ENCODE peak calls at places on chromosomes 6 and 20, in seven cellular contexts. M is GM23248, L is psoas muscle, P is kidney, G is fibroblast of lung, I is transverse colon, D is breast epithelium. H is an unnamed sample.

GRCh38 chr6:137363805-137364138 is 130.4 kb downstream of the OLIG3 start:
- DNase-seq in M (peak; percentile 28), L (no peak), P (no peak), G (no peak), I (no peak), D (no peak), H (peak; percentile 67)

GRCh38 chr6:141398954-141399353 is 733.8 kb upstream of the GJE1 start:
- DNase-seq in M (peak; percentile 26), L (no peak), P (no peak), G (no peak), I (no peak), D (no peak), H (no peak)

GRCh38 chr6:114989279-114989964 is 646.6 kb upstream of the HS3ST5 start:
- DNase-seq in M (no peak), L (no peak), P (no peak), G (no peak), I (no peak), D (no peak), H (no peak)

GRCh38 chr20:16569218-16570153 is 3.8 kb downstream of the KIF16B start:
- DNase-seq in M (no peak), L (no peak), P (no peak), G (no peak), I (peak; percentile 53), D (no peak), H (no peak)

GRCh38 chr6:154738561-154738961 is 5.3 kb downstream of the SCAF8 start:
- DNase-seq in M (peak; percentile 37), L (no peak), P (no peak), G (peak; percentile 32), I (no peak), D (no peak), H (no peak)

GRCh38 chr6:167130712-167131684 is 8.1 kb downstream of the CCR6 start:
- DNase-seq in M (no peak), L (no peak), P (no peak), G (no peak), I (no peak), D (no peak), H (no peak)

GRCh38 chr6:89950879-89951391 is 56.7 kb downstream of the GJA10 start:
- DNase-seq in M (no peak), L (no peak), P (no peak), G (no peak), I (no peak), D (no peak), H (no peak)

GRCh38 chr6:155077331-155077730 is 82.2 kb downstream of the TIAM2 start:
- DNase-seq in M (peak; percentile 64), L (no peak), P (no peak), G (no peak), I (no peak), D (no peak), H (no peak)

GRCh38 chr20:21632654-21633053 is 72.8 kb upstream of the PAX1 start:
- DNase-seq in M (no peak), L (no peak), P (no peak), G (no peak), I (no peak), D (no peak), H (no peak)

GRCh38 chr6:33280539-33280938 is 3.6 kb downstream of the B3GALT4 start:
- DNase-seq in M (no peak), L (no peak), P (peak; percentile 68), G (no peak), I (no peak), D (no peak), H (no peak)

GRCh38 chr6:64683682-64684081 is 1023.3 kb downstream of the EYS start:
- DNase-seq in M (no peak), L (no peak), P (no peak), G (peak; percentile 51), I (no peak), D (no peak), H (no peak)

DNA sequence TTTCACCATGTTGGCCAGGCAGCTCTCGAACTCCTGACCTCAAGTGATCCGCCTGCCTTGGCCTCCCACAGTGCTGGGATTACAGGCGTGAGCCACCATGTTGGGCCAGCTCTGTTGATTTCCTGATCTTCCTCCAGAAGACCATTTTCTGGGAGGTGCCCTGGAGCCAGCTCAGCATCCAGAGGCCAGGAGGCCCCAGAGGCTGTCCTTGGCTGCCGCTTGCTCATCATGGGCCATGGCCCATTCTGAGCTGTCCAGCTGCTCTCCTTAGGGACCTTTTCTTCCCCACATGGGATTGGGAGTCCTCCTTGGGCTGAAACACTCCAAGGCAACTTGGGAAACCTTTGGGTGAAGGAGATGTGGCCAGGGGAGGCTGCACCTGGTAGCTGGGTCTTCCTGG is 15.4 kb downstream of the LRRC73 start:
- DNase-seq in M (no peak), L (no peak), P (no peak), G (no peak), I (no peak), D (no peak), H (no peak)
- H3K4me1 ChIP-seq in M (peaks cover 59% of the 10 kb centered on the region), L (peaks cover 25% of the 10 kb centered on the region), P (peaks cover 23% of the 10 kb centered on the region), G (peaks cover 24% of the 10 kb centered on the region), I (peaks cover 29% of the 10 kb centered on the region), D (peaks cover 6% of the 10 kb centered on the region), H (peaks cover 12% of the 10 kb centered on the region)

GRCh38 chr6:108651781-108652227 is 91.1 kb downstream of the FOXO3 start:
- DNase-seq in M (peak; percentile 89), L (peak; percentile 76), P (no peak), G (peak; percentile 86), I (no peak), D (no peak), H (no peak)

GRCh38 chr6:108650325-108650724 is 89.6 kb downstream of the FOXO3 start:
- DNase-seq in M (no peak), L (no peak), P (no peak), G (no peak), I (no peak), D (no peak), H (no peak)

GRCh38 chr6:108651287-108651686 is 90.6 kb downstream of the FOXO3 start:
- DNase-seq in M (peak; percentile 63), L (no peak), P (no peak), G (no peak), I (no peak), D (no peak), H (no peak)

GRCh38 chr6:108650781-108651180 is 90.1 kb downstream of the FOXO3 start:
- DNase-seq in M (peak; percentile 87), L (no peak), P (no peak), G (peak; percentile 75), I (no peak), D (no peak), H (no peak)

DNA sequence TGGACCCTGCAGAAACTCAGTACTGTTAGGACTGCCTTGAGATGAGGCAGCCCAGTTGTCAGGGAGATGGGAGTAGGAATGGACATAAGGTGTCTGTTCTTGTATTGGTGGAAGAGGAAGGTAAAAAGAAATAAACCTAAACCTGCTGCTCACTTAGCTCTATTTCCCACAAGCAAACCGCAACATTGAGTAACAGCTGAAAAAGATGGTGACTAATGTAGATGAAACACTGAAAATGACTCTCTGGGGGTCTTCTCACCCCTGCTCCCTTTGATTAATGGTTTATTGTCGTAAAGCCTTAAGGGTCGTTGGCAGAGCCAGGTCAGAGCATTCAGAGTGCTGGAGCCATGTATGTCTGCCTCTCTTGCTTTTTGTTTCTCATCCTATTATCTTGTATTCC is 87.5 kb downstream of the FOXO3 start:
- DNase-seq in M (no peak), L (no peak), P (no peak), G (no peak), I (no peak), D (no peak), H (no peak)
- H3K9me3 ChIP-seq in M (no peaks in the 10 kb centered on the region), L (no peaks in the 10 kb centered on the region), P (no peaks in the 10 kb centered on the region), G (no peaks in the 10 kb centered on the region), I (no peaks in the 10 kb centered on the region), D (no peaks in the 10 kb centered on the region), H (no peaks in the 10 kb centered on the region)

DNA sequence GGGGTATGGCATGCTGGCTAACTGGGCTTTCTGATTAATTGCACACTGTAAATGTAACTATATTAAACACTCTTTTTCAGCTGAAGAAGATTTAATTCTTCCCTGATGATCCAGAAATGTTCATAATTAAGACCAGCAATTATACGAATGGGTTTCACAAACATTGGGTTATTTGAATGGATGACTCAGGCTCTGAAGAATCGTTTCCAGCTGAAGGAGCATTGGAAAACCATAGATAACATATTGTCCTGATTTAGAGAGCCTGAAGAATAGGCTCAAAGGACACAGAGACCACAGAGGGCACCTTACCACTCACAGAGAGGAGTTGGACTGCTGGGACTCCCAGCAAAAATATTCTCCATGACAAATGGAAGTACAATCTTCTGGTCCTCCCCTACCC is 130.7 kb upstream of the SSTR4 start:
- DNase-seq in M (peak; percentile 51), L (no peak), P (no peak), G (no peak), I (no peak), D (no peak), H (no peak)
- H3K4me1 ChIP-seq in M (peaks cover 16% of the 10 kb centered on the region), L (no peaks in the 10 kb centered on the region), P (no peaks in the 10 kb centered on the region), G (no peaks in the 10 kb centered on the region), I (no peaks in the 10 kb centered on the region), D (no peaks in the 10 kb centered on the region), H (no peaks in the 10 kb centered on the region)

GRCh38 chr6:168208854-168209253 is 110.7 kb downstream of the DACT2 start:
- DNase-seq in M (no peak), L (no peak), P (no peak), G (no peak), I (no peak), D (no peak), H (no peak)
- H3K9me3 ChIP-seq in M (no peaks in the 10 kb centered on the region), L (peaks cover under 1% of the 10 kb centered on the region), P (no peaks in the 10 kb centered on the region), G (no peaks in the 10 kb centered on the region), I (no peaks in the 10 kb centered on the region), D (no peaks in the 10 kb centered on the region), H (no peaks in the 10 kb centered on the region)

DNA sequence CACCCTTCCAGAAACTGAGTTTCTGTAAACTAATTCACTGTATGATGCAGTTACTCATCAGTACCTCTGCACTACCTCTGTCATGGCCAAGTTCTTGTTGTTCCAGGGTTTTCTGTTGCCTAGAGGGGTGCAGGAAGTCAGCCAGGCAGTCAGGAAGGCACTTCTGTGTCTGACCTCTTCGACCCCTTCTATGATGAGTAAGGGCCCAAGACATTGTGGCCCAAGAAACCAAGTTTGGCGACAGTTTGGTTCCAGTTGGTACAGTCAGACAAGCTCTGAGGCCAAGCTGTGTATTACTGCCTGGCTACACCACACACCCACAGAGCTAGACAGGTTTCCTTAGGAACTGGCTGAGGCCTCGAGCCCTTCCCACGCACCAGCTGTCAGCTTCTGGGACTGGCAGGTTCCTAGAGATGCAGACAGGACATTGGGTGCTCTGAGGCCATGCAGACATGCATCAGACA is 41.2 kb downstream of the TRAF3IP2 start:
- DNase-seq in M (peak; percentile 90), L (peak; percentile 86), P (no peak), G (peak; percentile 57), I (no peak), D (no peak), H (no peak)
- H3K4me1 ChIP-seq in M (peaks cover 50% of the 10 kb centered on the region), L (peaks cover 52% of the 10 kb centered on the region), P (no peaks in the 10 kb centered on the region), G (peaks cover 35% of the 10 kb centered on the region), I (peaks cover 58% of the 10 kb centered on the region), D (peaks cover 9% of the 10 kb centered on the region), H (no peaks in the 10 kb centered on the region)

GRCh38 chr6:341914-342831 is 49.4 kb upstream of the IRF4 start:
- DNase-seq in M (no peak), L (no peak), P (peak; percentile 59), G (no peak), I (peak; percentile 53), D (no peak), H (no peak)
- H3K9me3 ChIP-seq in M (no peaks in the 10 kb centered on the region), L (no peaks in the 10 kb centered on the region), P (no peaks in the 10 kb centered on the region), G (no peaks in the 10 kb centered on the region), I (no peaks in the 10 kb centered on the region), D (no peaks in the 10 kb centered on the region), H (no peaks in the 10 kb centered on the region)

DNA sequence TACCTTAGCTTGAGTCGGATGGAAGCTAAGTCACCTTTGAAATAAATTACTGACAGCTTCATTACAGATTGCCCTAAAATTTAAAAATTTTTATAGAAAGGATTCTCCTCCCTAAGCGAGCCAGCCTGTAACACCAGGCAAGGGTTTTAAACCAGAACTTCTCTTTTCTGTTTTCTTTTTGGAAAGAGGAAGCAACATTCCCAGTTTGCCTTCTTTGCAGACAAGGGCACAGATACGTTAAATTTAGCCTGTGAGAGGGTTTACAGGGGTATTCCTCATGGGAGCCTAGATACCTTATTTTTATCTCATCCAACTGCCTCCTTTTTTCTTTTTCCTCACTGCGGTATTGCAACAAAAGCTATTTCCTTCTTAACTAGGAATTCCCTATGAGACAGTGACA is 45.0 kb downstream of the GNAS start:
- DNase-seq in M (no peak), L (no peak), P (no peak), G (no peak), I (no peak), D (no peak), H (no peak)
- H3K4me1 ChIP-seq in M (peaks cover 55% of the 10 kb centered on the region), L (peaks cover 89% of the 10 kb centered on the region), P (peaks cover 20% of the 10 kb centered on the region), G (peaks cover 23% of the 10 kb centered on the region), I (peaks cover 65% of the 10 kb centered on the region), D (peaks cover 31% of the 10 kb centered on the region), H (peaks cover 44% of the 10 kb centered on the region)

H was measured in naive thymus-derived CD4-positive, alpha-beta T cell.